ENCODE peak calls at places on chromosomes 13 and 19, in six cellular contexts. One of them, this sample, is unnamed.

GRCh38 chr13:49997935-49998334 is 1.1 kb downstream of the TRIM13 start:
- DNase-seq in HepG2: no peak
- DNase-seq in SK-N-SH: no peak
- DNase-seq in K562: no peak
- DNase-seq in GM12878: no peak
- DNase-seq in H1: no peak
- DNase-seq in this sample: peak

GRCh38 chr13:21613791-21614190 is 9.8 kb upstream of the MICU2 start:
- DNase-seq in K562: no peak
- DNase-seq in SK-N-SH: no peak
- DNase-seq in H1: no peak
- DNase-seq in GM12878: no peak
- DNase-seq in HepG2: no peak
- DNase-seq in this sample: no peak

GRCh38 chr19:737591-738093 is 13.3 kb upstream of the MISP start:
- DNase-seq in HepG2: peak
- DNase-seq in H1: peak
- DNase-seq in GM12878: no peak
- DNase-seq in K562: peak
- DNase-seq in SK-N-SH: peak
- DNase-seq in this sample: peak

GRCh38 chr19:45947926-45948325 is 25.7 kb downstream of the NOVA2 start:
- DNase-seq in K562: no peak
- DNase-seq in GM12878: no peak
- DNase-seq in HepG2: no peak
- DNase-seq in SK-N-SH: no peak
- DNase-seq in H1: no peak
- DNase-seq in this sample: no peak

GRCh38 chr19:49468199-49468598 is 5.8 kb upstream of the FLT3LG start:
- DNase-seq in SK-N-SH: no peak
- DNase-seq in HepG2: no peak
- DNase-seq in K562: no peak
- DNase-seq in H1: no peak
- DNase-seq in GM12878: no peak
- DNase-seq in this sample: no peak

GRCh38 chr19:13689050-13689449 is 75.3 kb upstream of the MRI1 start:
- DNase-seq in GM12878: peak
- DNase-seq in H1: peak
- DNase-seq in K562: peak
- DNase-seq in SK-N-SH: peak
- DNase-seq in HepG2: peak
- DNase-seq in this sample: no peak

GRCh38 chr19:6047741-6048231 is 62.5 kb downstream of the RFX2 start:
- DNase-seq in H1: peak
- DNase-seq in GM12878: no peak
- DNase-seq in HepG2: peak
- DNase-seq in SK-N-SH: peak
- DNase-seq in K562: peak
- DNase-seq in this sample: peak

GRCh38 chr19:29841559-29842367 is 30.0 kb downstream of the CCNE1 start:
- DNase-seq in GM12878: no peak
- DNase-seq in SK-N-SH: peak
- DNase-seq in H1: no peak
- DNase-seq in K562: no peak
- DNase-seq in HepG2: peak
- DNase-seq in this sample: no peak

GRCh38 chr13:79434578-79434977 is 28.5 kb upstream of the RBM26 start:
- DNase-seq in K562: no peak
- DNase-seq in HepG2: no peak
- DNase-seq in H1: no peak
- DNase-seq in GM12878: no peak
- DNase-seq in SK-N-SH: no peak
- DNase-seq in this sample: no peak
- TF ChIP-seq GABPA in K562: no peak
- TF ChIP-seq GABPA in HepG2: no peak
- TF ChIP-seq GABPA in H1: no peak
- TF ChIP-seq GABPA in GM12878: no peak
- TF ChIP-seq GABPA in SK-N-SH: no peak
- TF ChIP-seq GABPA in this sample: no peak

GRCh38 chr13:95509521-95510315 is 42.8 kb upstream of the CLDN10 start:
- DNase-seq in SK-N-SH: no peak
- DNase-seq in HepG2: no peak
- DNase-seq in H1: no peak
- DNase-seq in K562: no peak
- DNase-seq in GM12878: no peak
- DNase-seq in this sample: peak
- TF ChIP-seq GABPA in SK-N-SH: no peak
- TF ChIP-seq GABPA in HepG2: no peak
- TF ChIP-seq GABPA in H1: no peak
- TF ChIP-seq GABPA in K562: no peak
- TF ChIP-seq GABPA in GM12878: no peak
- TF ChIP-seq GABPA in this sample: no peak

GRCh38 chr13:93226065-93226622 is 463 bp upstream of the GPC6 start:
- DNase-seq in GM12878: no peak
- DNase-seq in K562: no peak
- DNase-seq in HepG2: peak
- DNase-seq in H1: no peak
- DNase-seq in SK-N-SH: peak
- DNase-seq in this sample: no peak
- TF ChIP-seq GABPA in GM12878: no peak
- TF ChIP-seq GABPA in K562: no peak
- TF ChIP-seq GABPA in HepG2: no peak
- TF ChIP-seq GABPA in H1: no peak
- TF ChIP-seq GABPA in SK-N-SH: no peak
- TF ChIP-seq GABPA in this sample: no peak

GRCh38 chr13:114059428-114059827 is 73.0 kb downstream of the RASA3 start:
- DNase-seq in H1: no peak
- DNase-seq in GM12878: no peak
- DNase-seq in HepG2: no peak
- DNase-seq in SK-N-SH: no peak
- DNase-seq in K562: no peak
- DNase-seq in this sample: no peak
- TF ChIP-seq GABPA in H1: no peak
- TF ChIP-seq GABPA in GM12878: no peak
- TF ChIP-seq GABPA in HepG2: no peak
- TF ChIP-seq GABPA in SK-N-SH: no peak
- TF ChIP-seq GABPA in K562: no peak
- TF ChIP-seq GABPA in this sample: no peak

GRCh38 chr19:53328967-53329366 is 4.6 kb upstream of the ZNF845 start:
- DNase-seq in HepG2: no peak
- DNase-seq in SK-N-SH: peak
- DNase-seq in K562: peak
- DNase-seq in GM12878: no peak
- DNase-seq in H1: no peak
- DNase-seq in this sample: no peak
- TF ChIP-seq GABPA in HepG2: no peak
- TF ChIP-seq GABPA in SK-N-SH: no peak
- TF ChIP-seq GABPA in K562: peak
- TF ChIP-seq GABPA in GM12878: peak
- TF ChIP-seq GABPA in H1: no peak
- TF ChIP-seq GABPA in this sample: no peak

This sample was measured in HL-60.